ENCODE peak calls at places on chromosomes 13 and 19, in ten cellular contexts. B, L, J, Y, V, U, G, M, X and O are unnamed samples.
A peak's percentile ranks its signal among the peaks of the same experiment; 100 is the strongest.

GRCh38 chr13:90395846-90396245 is 951.6 kb upstream of the MIR17HG start:
- DNase-seq in Y (no peak), V (no peak), B (no peak), J (no peak), U (no peak), M (no peak), X (no peak), L (no peak), G (no peak), O (no peak)

GRCh38 chr13:73082471-73082870 is 23.7 kb downstream of the KLF5 start:
- DNase-seq in X (no peak), B (no peak), J (no peak), V (no peak), G (no peak), L (no peak), M (no peak), Y (no peak), U (no peak), O (no peak)

GRCh38 chr19:30116984-30117555 is 175.0 kb downstream of the URI1 start:
- DNase-seq in M (no peak), B (no peak), L (peak; percentile 48), V (no peak), U (no peak), G (no peak), J (no peak), X (no peak), Y (no peak), O (no peak)

GRCh38 chr13:59774511-59774911 is 389.2 kb downstream of the DIAPH3 start:
- DNase-seq in G (no peak), U (no peak), L (no peak), V (no peak), Y (peak; percentile 77), B (no peak), J (no peak), X (no peak), M (no peak), O (no peak)

GRCh38 chr19:47680858-47681332 is 32.3 kb upstream of the EHD2 start:
- DNase-seq in M (no peak), Y (no peak), U (no peak), X (no peak), G (no peak), B (no peak), V (no peak), J (no peak), L (no peak), O (no peak)

GRCh38 chr13:34156841-34157365 is 339.0 kb downstream of the RFC3 start:
- DNase-seq in Y (peak; percentile 95), M (peak; percentile 64), L (peak; percentile 87), B (peak; percentile 16), J (peak; percentile 57), V (peak; percentile 84), G (peak; percentile 85), X (peak; percentile 85), U (no peak), O (peak; percentile 78)

GRCh38 chr13:44523176-44524017 is 52.7 kb downstream of the TSC22D1 start:
- DNase-seq in J (no peak), X (no peak), Y (peak; percentile 79), L (no peak), M (peak; percentile 28), V (peak; percentile 17), U (no peak), G (no peak), B (no peak), O (no peak)

GRCh38 chr19:49133621-49134454 is 14.5 kb downstream of the PPFIA3 start:
- DNase-seq in U (no peak), X (peak; percentile 78), J (peak; percentile 78), M (peak; percentile 71), V (peak; percentile 77), B (no peak), G (peak; percentile 90), Y (peak; percentile 70), L (peak; percentile 81), O (no peak)

GRCh38 chr19:8004723-8005513 is 523 bp downstream of the ELAVL1 start:
- DNase-seq in U (no peak), V (peak; percentile 25), G (no peak), J (peak; percentile 64), Y (peak; percentile 21), X (peak; percentile 21), M (no peak), L (no peak), B (no peak), O (peak; percentile 58)

GRCh38 chr19:47550129-47550528 is 22.8 kb downstream of the ZNF541 start:
- DNase-seq in J (no peak), L (no peak), M (no peak), G (no peak), U (no peak), B (no peak), X (no peak), Y (no peak), V (no peak), O (no peak)

GRCh38 chr13:60139272-60139671 is 24.5 kb downstream of the DIAPH3 start:
- DNase-seq in M (no peak), X (no peak), L (no peak), G (no peak), Y (peak; percentile 43), V (no peak), B (no peak), J (no peak), U (no peak), O (no peak)

GRCh38 chr19:57263244-57263643 is 17.0 kb upstream of the ZNF460 start:
- DNase-seq in V (no peak), Y (no peak), G (no peak), B (no peak), J (no peak), U (no peak), M (no peak), X (no peak), L (no peak), O (no peak)

GRCh38 chr19:9863759-9864158 is 28.6 kb downstream of the PIN1 start:
- DNase-seq in B (no peak), Y (no peak), V (no peak), G (no peak), X (no peak), M (no peak), J (no peak), L (no peak), U (no peak), O (no peak)

GRCh38 chr19:38434549-38435051 is 1.1 kb downstream of the RYR1 start:
- DNase-seq in X (peak; percentile 7), M (no peak), G (no peak), J (no peak), B (no peak), L (no peak), V (no peak), U (no peak), Y (no peak), O (no peak)

GRCh38 chr13:21929400-21929799 is 258.5 kb downstream of the FGF9 start:
- DNase-seq in B (no peak), U (no peak), X (no peak), V (no peak), M (no peak), G (no peak), L (no peak), J (no peak), Y (no peak), O (no peak)

DNA sequence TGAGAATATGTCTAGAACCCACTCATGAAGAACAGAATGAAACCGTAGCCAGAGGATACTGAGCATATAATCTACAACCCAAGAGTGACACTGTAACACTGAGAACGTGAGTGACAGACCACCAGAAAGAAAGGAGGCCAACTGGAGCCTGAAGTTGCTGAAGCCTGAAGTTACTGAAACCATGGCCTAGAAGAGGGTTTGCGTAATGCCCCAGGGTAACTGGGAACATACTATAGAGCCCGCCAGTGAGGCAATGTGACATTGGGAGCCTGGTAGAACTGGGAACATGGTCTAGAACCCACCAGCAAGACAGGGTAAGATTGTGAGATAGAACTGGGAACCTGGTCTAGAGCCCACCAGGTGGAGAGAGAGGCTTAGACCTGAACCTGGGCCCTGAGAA is 15.5 kb upstream of the TNFSF14 start:
- DNase-seq in Y (no peak), B (no peak), M (no peak), V (no peak), L (no peak), J (no peak), G (no peak), U (no peak), X (no peak), O (no peak)
- TF ChIP-seq POLR2A in Y (no peak), B (no peak), M (no peak), V (no peak), L (no peak), J (no peak), G (no peak), U (no peak), X (no peak), O (no peak)

GRCh38 chr13:25777509-25777908 is 274.3 kb downstream of the SHISA2 start:
- DNase-seq in Y (no peak), U (no peak), B (no peak), V (no peak), M (no peak), J (no peak), G (no peak), L (no peak), X (no peak), O (no peak)
- H3K4me3 ChIP-seq in Y (no peak overlapping the region), U (no peak overlapping the region), B (no peak overlapping the region), V (no peak overlapping the region), M (no peak overlapping the region), J (no peak overlapping the region), G (no peak overlapping the region), L (no peak overlapping the region), X (no peak overlapping the region), O (no peak overlapping the region)

DNA sequence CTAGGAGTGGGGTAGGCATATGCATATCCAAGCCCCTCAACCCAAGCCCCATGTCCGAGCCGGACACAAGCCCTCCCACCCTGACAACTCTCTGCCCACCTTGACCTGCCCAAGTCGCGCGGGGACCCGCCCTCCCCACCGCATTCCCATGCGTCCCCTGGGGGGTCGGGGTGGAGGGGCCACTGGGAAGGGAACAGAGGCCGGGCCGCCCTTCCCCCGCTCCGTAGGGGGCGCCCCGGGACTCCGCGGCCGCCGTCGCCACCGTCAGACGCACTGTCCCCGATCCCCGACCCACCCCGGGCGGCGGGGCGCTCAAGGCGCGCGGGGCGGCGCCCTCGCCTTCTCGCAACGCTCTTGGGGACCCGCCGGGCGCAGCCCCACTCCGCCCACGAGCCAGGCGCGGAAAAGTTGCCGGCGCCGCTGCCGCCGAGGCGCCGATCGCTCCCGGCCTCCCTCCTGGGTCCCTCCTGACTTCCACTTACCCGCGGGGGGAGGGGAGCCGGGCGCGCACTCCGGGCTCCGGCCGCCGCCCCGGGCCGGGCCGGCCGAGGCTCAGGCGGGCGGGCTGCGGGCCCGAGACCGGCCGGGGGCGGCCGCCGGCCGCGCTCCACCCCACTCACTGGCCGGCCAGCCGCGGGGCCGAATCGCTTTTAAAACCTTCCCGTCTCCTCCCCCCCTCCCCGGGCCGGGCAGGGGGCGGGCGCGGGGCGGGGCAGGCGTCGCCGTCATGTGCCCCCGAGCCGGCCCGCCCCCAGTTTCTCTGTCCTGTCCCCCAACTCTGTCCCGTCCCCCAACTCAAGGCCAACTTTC is 34.4 kb upstream of the NANOS3 start:
- DNase-seq in G (peak; percentile 85), B (peak; percentile 88), J (peak; percentile 92), U (peak; percentile 96), Y (peak; percentile 65), V (peak; percentile 88), X (peak; percentile 83), M (peak; percentile 85), L (peak; percentile 97), O (peak; percentile 77)
- TF ChIP-seq POLR2A in G (no peak), B (peak; percentile 93), J (peak; percentile 69), U (peak; percentile 99), Y (peak; percentile 97), V (peak; percentile 68), X (peak; percentile 96), M (peak; percentile 81), L (peak; percentile 31), O (peak; percentile 86)

DNA sequence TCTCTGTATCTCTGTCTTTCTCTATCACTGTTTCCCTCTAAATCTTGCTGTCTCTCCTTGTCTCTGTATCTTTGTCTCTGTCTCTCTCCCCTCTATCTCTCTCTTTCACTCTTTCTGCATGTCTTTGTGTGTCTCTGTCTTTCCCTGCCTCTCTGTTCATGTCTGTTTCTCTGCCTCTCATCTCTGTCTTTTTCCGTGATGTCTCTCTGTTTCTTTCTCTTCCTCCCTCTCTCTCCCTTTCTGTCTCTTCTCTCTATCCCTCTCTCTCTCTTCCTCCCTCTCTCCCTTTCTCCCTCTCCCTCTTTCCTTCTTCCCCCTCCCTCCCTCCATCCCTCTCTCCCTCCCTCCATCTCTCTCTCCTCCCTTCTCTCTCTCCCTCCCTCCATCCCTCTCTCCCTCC is 56.7 kb upstream of the NFIC start:
- DNase-seq in G (no peak), Y (no peak), M (no peak), B (no peak), J (no peak), X (no peak), L (no peak), V (no peak), U (no peak), O (no peak)
- H3K4me3 ChIP-seq in G (no peak overlapping the region), Y (no peak overlapping the region), M (no peak overlapping the region), B (no peak overlapping the region), J (no peak overlapping the region), X (no peak overlapping the region), L (no peak overlapping the region), V (no peak overlapping the region), U (no peak overlapping the region), O (no peak overlapping the region)